ENCODE peak calls at places on chromosome 1, in nine cellular contexts. One of them, this sample, is unnamed.

GRCh38 chr1:1827089-1827433 is 48.8 kb upstream of the NADK start:
- DNase-seq in left ventricle myocardium inferior: no peak
- DNase-seq in foreskin fibroblast: peak
- DNase-seq in ovary: no peak
- DNase-seq in lower lobe of right lung: no peak
- DNase-seq in OCI-LY7: no peak
- DNase-seq in GM23248: peak
- DNase-seq in neuronal stem cell: no peak
- DNase-seq in fibroblast of mammary gland: no peak
- DNase-seq in this sample: no peak

GRCh38 chr1:119549719-119550141 is 42.7 kb downstream of the HSD3B1 start:
- DNase-seq in left ventricle myocardium inferior: no peak
- DNase-seq in foreskin fibroblast: peak
- DNase-seq in ovary: peak
- DNase-seq in lower lobe of right lung: peak
- DNase-seq in OCI-LY7: peak
- DNase-seq in GM23248: peak
- DNase-seq in neuronal stem cell: peak
- DNase-seq in fibroblast of mammary gland: peak
- DNase-seq in this sample: no peak

GRCh38 chr1:183995322-183996035 is 42.0 kb downstream of the COLGALT2 start:
- DNase-seq in left ventricle myocardium inferior: peak
- DNase-seq in foreskin fibroblast: no peak
- DNase-seq in ovary: no peak
- DNase-seq in lower lobe of right lung: peak
- DNase-seq in OCI-LY7: no peak
- DNase-seq in GM23248: no peak
- DNase-seq in neuronal stem cell: no peak
- DNase-seq in fibroblast of mammary gland: no peak
- DNase-seq in this sample: peak

GRCh38 chr1:45802343-45803298 is 791 bp upstream of the MAST2 start:
- DNase-seq in left ventricle myocardium inferior: peak
- DNase-seq in foreskin fibroblast: peak
- DNase-seq in ovary: peak
- DNase-seq in lower lobe of right lung: peak
- DNase-seq in OCI-LY7: peak
- DNase-seq in GM23248: peak
- DNase-seq in neuronal stem cell: peak
- DNase-seq in fibroblast of mammary gland: peak
- DNase-seq in this sample: peak

GRCh38 chr1:109906160-109906838 is 4.3 kb upstream of the CSF1 start:
- DNase-seq in left ventricle myocardium inferior: no peak
- DNase-seq in foreskin fibroblast: no peak
- DNase-seq in ovary: no peak
- DNase-seq in lower lobe of right lung: no peak
- DNase-seq in OCI-LY7: peak
- DNase-seq in GM23248: no peak
- DNase-seq in neuronal stem cell: no peak
- DNase-seq in fibroblast of mammary gland: no peak
- DNase-seq in this sample: no peak

GRCh38 chr1:21126324-21126723 is 50.4 kb downstream of the EIF4G3 start:
- DNase-seq in left ventricle myocardium inferior: no peak
- DNase-seq in foreskin fibroblast: no peak
- DNase-seq in ovary: no peak
- DNase-seq in lower lobe of right lung: no peak
- DNase-seq in OCI-LY7: no peak
- DNase-seq in GM23248: no peak
- DNase-seq in neuronal stem cell: no peak
- DNase-seq in fibroblast of mammary gland: no peak
- DNase-seq in this sample: no peak

GRCh38 chr1:167678838-167679237 is 42.9 kb upstream of the MPZL1 start:
- DNase-seq in left ventricle myocardium inferior: no peak
- DNase-seq in foreskin fibroblast: no peak
- DNase-seq in ovary: no peak
- DNase-seq in lower lobe of right lung: no peak
- DNase-seq in OCI-LY7: no peak
- DNase-seq in GM23248: no peak
- DNase-seq in neuronal stem cell: no peak
- DNase-seq in fibroblast of mammary gland: no peak
- DNase-seq in this sample: no peak

GRCh38 chr1:160163612-160164011 is 12.2 kb downstream of the ATP1A4 start:
- DNase-seq in left ventricle myocardium inferior: no peak
- DNase-seq in foreskin fibroblast: no peak
- DNase-seq in ovary: no peak
- DNase-seq in lower lobe of right lung: no peak
- DNase-seq in OCI-LY7: no peak
- DNase-seq in GM23248: peak
- DNase-seq in neuronal stem cell: no peak
- DNase-seq in fibroblast of mammary gland: no peak
- DNase-seq in this sample: no peak

GRCh38 chr1:93346472-93346991 is 825 bp downstream of the DR1 start:
- DNase-seq in left ventricle myocardium inferior: no peak
- DNase-seq in foreskin fibroblast: no peak
- DNase-seq in ovary: no peak
- DNase-seq in lower lobe of right lung: no peak
- DNase-seq in OCI-LY7: peak
- DNase-seq in GM23248: peak
- DNase-seq in neuronal stem cell: peak
- DNase-seq in fibroblast of mammary gland: peak
- DNase-seq in this sample: no peak

GRCh38 chr1:24294757-24295371 is 24.3 kb upstream of the GRHL3 start:
- DNase-seq in left ventricle myocardium inferior: no peak
- DNase-seq in foreskin fibroblast: peak
- DNase-seq in ovary: peak
- DNase-seq in lower lobe of right lung: peak
- DNase-seq in OCI-LY7: no peak
- DNase-seq in GM23248: peak
- DNase-seq in neuronal stem cell: no peak
- DNase-seq in fibroblast of mammary gland: peak
- DNase-seq in this sample: peak

GRCh38 chr1:93516164-93516563 is 68.2 kb downstream of the FNBP1L start:
- DNase-seq in left ventricle myocardium inferior: no peak
- DNase-seq in foreskin fibroblast: no peak
- DNase-seq in ovary: no peak
- DNase-seq in lower lobe of right lung: no peak
- DNase-seq in OCI-LY7: no peak
- DNase-seq in GM23248: no peak
- DNase-seq in neuronal stem cell: no peak
- DNase-seq in fibroblast of mammary gland: peak
- DNase-seq in this sample: no peak

GRCh38 chr1:81549588-81550127 is 251.1 kb upstream of the ADGRL2 start:
- DNase-seq in left ventricle myocardium inferior: no peak
- DNase-seq in foreskin fibroblast: peak
- DNase-seq in ovary: no peak
- DNase-seq in lower lobe of right lung: no peak
- DNase-seq in OCI-LY7: peak
- DNase-seq in GM23248: peak
- DNase-seq in neuronal stem cell: no peak
- DNase-seq in fibroblast of mammary gland: peak
- DNase-seq in this sample: no peak

GRCh38 chr1:232183266-232183800 is 446.6 kb downstream of the SIPA1L2 start:
- DNase-seq in left ventricle myocardium inferior: no peak
- DNase-seq in foreskin fibroblast: no peak
- DNase-seq in ovary: no peak
- DNase-seq in lower lobe of right lung: no peak
- DNase-seq in OCI-LY7: no peak
- DNase-seq in GM23248: no peak
- DNase-seq in neuronal stem cell: no peak
- DNase-seq in fibroblast of mammary gland: no peak
- DNase-seq in this sample: no peak

GRCh38 chr1:42922687-42923366 is 35.8 kb downstream of the SLC2A1 start:
- DNase-seq in left ventricle myocardium inferior: no peak
- DNase-seq in foreskin fibroblast: peak
- DNase-seq in ovary: no peak
- DNase-seq in lower lobe of right lung: no peak
- DNase-seq in OCI-LY7: peak
- DNase-seq in GM23248: peak
- DNase-seq in neuronal stem cell: peak
- DNase-seq in fibroblast of mammary gland: peak
- DNase-seq in this sample: peak

GRCh38 chr1:162022626-162023025 is 1.0 kb downstream of the OLFML2B start:
- DNase-seq in left ventricle myocardium inferior: no peak
- DNase-seq in foreskin fibroblast: no peak
- DNase-seq in ovary: no peak
- DNase-seq in lower lobe of right lung: no peak
- DNase-seq in OCI-LY7: no peak
- DNase-seq in GM23248: no peak
- DNase-seq in neuronal stem cell: no peak
- DNase-seq in fibroblast of mammary gland: peak
- DNase-seq in this sample: no peak

GRCh38 chr1:204350857-204351573 is 8.7 kb downstream of the PLEKHA6 start:
- DNase-seq in left ventricle myocardium inferior: peak
- DNase-seq in foreskin fibroblast: peak
- DNase-seq in ovary: peak
- DNase-seq in lower lobe of right lung: peak
- DNase-seq in OCI-LY7: peak
- DNase-seq in GM23248: peak
- DNase-seq in neuronal stem cell: peak
- DNase-seq in fibroblast of mammary gland: peak
- DNase-seq in this sample: peak
- H3K4me3 ChIP-seq in left ventricle myocardium inferior: peak
- H3K4me3 ChIP-seq in foreskin fibroblast: peak
- H3K4me3 ChIP-seq in ovary: no peak
- H3K4me3 ChIP-seq in lower lobe of right lung: no peak
- H3K4me3 ChIP-seq in OCI-LY7: no peak
- H3K4me3 ChIP-seq in GM23248: peak
- H3K4me3 ChIP-seq in neuronal stem cell: no peak
- H3K4me3 ChIP-seq in fibroblast of mammary gland: peak
- H3K4me3 ChIP-seq in this sample: no peak

GRCh38 chr1:223123238-223123976 is 19.6 kb downstream of the TLR5 start:
- DNase-seq in left ventricle myocardium inferior: peak
- DNase-seq in foreskin fibroblast: peak
- DNase-seq in ovary: peak
- DNase-seq in lower lobe of right lung: peak
- DNase-seq in OCI-LY7: peak
- DNase-seq in GM23248: peak
- DNase-seq in neuronal stem cell: no peak
- DNase-seq in fibroblast of mammary gland: peak
- DNase-seq in this sample: peak
- H3K4me3 ChIP-seq in left ventricle myocardium inferior: no peak
- H3K4me3 ChIP-seq in foreskin fibroblast: peak
- H3K4me3 ChIP-seq in ovary: peak
- H3K4me3 ChIP-seq in lower lobe of right lung: peak
- H3K4me3 ChIP-seq in OCI-LY7: no peak
- H3K4me3 ChIP-seq in GM23248: peak
- H3K4me3 ChIP-seq in neuronal stem cell: no peak
- H3K4me3 ChIP-seq in fibroblast of mammary gland: no peak
- H3K4me3 ChIP-seq in this sample: peak

DNA sequence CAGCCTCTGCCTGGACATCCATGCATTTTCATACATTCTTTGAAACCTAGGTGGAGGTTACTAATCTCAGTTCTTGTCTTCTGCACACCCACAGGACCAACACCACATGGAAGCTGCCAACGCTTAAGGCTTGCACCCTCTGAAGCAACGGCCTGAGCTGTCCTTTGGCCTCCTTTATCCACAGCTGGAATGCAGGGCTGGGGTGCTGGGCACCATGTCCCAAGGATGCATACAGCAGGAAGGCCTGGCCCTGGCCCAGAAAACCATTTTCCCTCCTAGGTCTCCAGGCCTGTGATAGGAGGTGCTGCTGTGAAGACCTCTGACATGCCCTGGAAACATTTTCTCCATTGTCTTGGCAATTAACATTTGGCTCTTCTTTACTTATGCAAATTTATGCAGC is 1168.6 kb downstream of the KCNT2 start:
- DNase-seq in left ventricle myocardium inferior: no peak
- DNase-seq in foreskin fibroblast: no peak
- DNase-seq in ovary: no peak
- DNase-seq in lower lobe of right lung: peak
- DNase-seq in OCI-LY7: no peak
- DNase-seq in GM23248: no peak
- DNase-seq in neuronal stem cell: no peak
- DNase-seq in fibroblast of mammary gland: no peak
- DNase-seq in this sample: no peak
- H3K4me3 ChIP-seq in left ventricle myocardium inferior: no peak
- H3K4me3 ChIP-seq in foreskin fibroblast: no peak
- H3K4me3 ChIP-seq in ovary: no peak
- H3K4me3 ChIP-seq in lower lobe of right lung: no peak
- H3K4me3 ChIP-seq in OCI-LY7: no peak
- H3K4me3 ChIP-seq in GM23248: no peak
- H3K4me3 ChIP-seq in neuronal stem cell: no peak
- H3K4me3 ChIP-seq in fibroblast of mammary gland: no peak
- H3K4me3 ChIP-seq in this sample: no peak

GRCh38 chr1:229623225-229623624 is 2.7 kb downstream of the TAF5L start:
- DNase-seq in left ventricle myocardium inferior: no peak
- DNase-seq in foreskin fibroblast: no peak
- DNase-seq in ovary: no peak
- DNase-seq in lower lobe of right lung: no peak
- DNase-seq in OCI-LY7: no peak
- DNase-seq in GM23248: no peak
- DNase-seq in neuronal stem cell: no peak
- DNase-seq in fibroblast of mammary gland: no peak
- DNase-seq in this sample: no peak
- H3K4me3 ChIP-seq in left ventricle myocardium inferior: no peak
- H3K4me3 ChIP-seq in foreskin fibroblast: no peak
- H3K4me3 ChIP-seq in ovary: no peak
- H3K4me3 ChIP-seq in lower lobe of right lung: no peak
- H3K4me3 ChIP-seq in OCI-LY7: no peak
- H3K4me3 ChIP-seq in GM23248: no peak
- H3K4me3 ChIP-seq in neuronal stem cell: no peak
- H3K4me3 ChIP-seq in fibroblast of mammary gland: no peak
- H3K4me3 ChIP-seq in this sample: peak

GRCh38 chr1:155250246-155250632 is 5.0 kb downstream of the ENTREP3 start:
- DNase-seq in left ventricle myocardium inferior: no peak
- DNase-seq in foreskin fibroblast: no peak
- DNase-seq in ovary: no peak
- DNase-seq in lower lobe of right lung: no peak
- DNase-seq in OCI-LY7: no peak
- DNase-seq in GM23248: no peak
- DNase-seq in neuronal stem cell: no peak
- DNase-seq in fibroblast of mammary gland: no peak
- DNase-seq in this sample: no peak
- H3K4me3 ChIP-seq in left ventricle myocardium inferior: peak
- H3K4me3 ChIP-seq in foreskin fibroblast: no peak
- H3K4me3 ChIP-seq in ovary: no peak
- H3K4me3 ChIP-seq in lower lobe of right lung: peak
- H3K4me3 ChIP-seq in OCI-LY7: peak
- H3K4me3 ChIP-seq in GM23248: no peak
- H3K4me3 ChIP-seq in neuronal stem cell: peak
- H3K4me3 ChIP-seq in fibroblast of mammary gland: no peak
- H3K4me3 ChIP-seq in this sample: no peak

This sample was measured in tibial artery.